ENCODE peak calls at places on chromosomes 2 and 18, in eight cellular contexts. A is heart left ventricle, S is stomach, V is GM12891, N is GM12878, W is prostate gland, I is K562, F is A549. X is an unnamed sample.

GRCh38 chr2:86372641-86373502 is 35.4 kb upstream of the REEP1 start:
- DNase-seq in A (no peak), S (peak; percentile 56), V (no peak), N (no peak), W (peak; percentile 22), I (no peak), F (peak; percentile 72), X (peak; percentile 60)

GRCh38 chr18:74065366-74065765 is 82.3 kb downstream of the FBXO15 start:
- DNase-seq in A (no peak), S (no peak), V (no peak), N (no peak), W (no peak), I (no peak), F (no peak), X (no peak)

GRCh38 chr2:226387499-226387942 is 412.1 kb downstream of the IRS1 start:
- DNase-seq in A (no peak), S (no peak), V (no peak), N (no peak), W (no peak), I (no peak), F (no peak), X (no peak)

GRCh38 chr18:79912994-79913831 is 38.2 kb downstream of the SLC66A2 start:
- DNase-seq in A (no peak), S (no peak), V (no peak), N (no peak), W (no peak), I (no peak), F (no peak), X (no peak)

GRCh38 chr2:30894498-30895119 is 87.4 kb upstream of the CAPN13 start:
- DNase-seq in A (no peak), S (no peak), V (no peak), N (no peak), W (no peak), I (no peak), F (no peak), X (no peak)

GRCh38 chr2:16429431-16429830 is 236.2 kb downstream of the CYRIA start:
- DNase-seq in A (no peak), S (no peak), V (no peak), N (no peak), W (no peak), I (no peak), F (no peak), X (no peak)

GRCh38 chr2:200239216-200239615 is 67.3 kb upstream of the SPATS2L start:
- DNase-seq in A (no peak), S (no peak), V (no peak), N (no peak), W (no peak), I (no peak), F (no peak), X (no peak)

GRCh38 chr18:24373331-24373730 is 24.3 kb downstream of the OSBPL1A start:
- DNase-seq in A (no peak), S (no peak), V (no peak), N (no peak), W (no peak), I (no peak), F (no peak), X (no peak)

GRCh38 chr2:231452799-231453508 is 11.3 kb downstream of the NCL start:
- DNase-seq in A (no peak), S (no peak), V (no peak), N (no peak), W (no peak), I (no peak), F (peak; percentile 23), X (no peak)
- TF ChIP-seq POLR2A in A (no peak), S (no peak), V (peak; percentile 64), N (peak; percentile 65), W (no peak), I (peak; percentile 69), F (no peak), X (peak; percentile 17)

DNA sequence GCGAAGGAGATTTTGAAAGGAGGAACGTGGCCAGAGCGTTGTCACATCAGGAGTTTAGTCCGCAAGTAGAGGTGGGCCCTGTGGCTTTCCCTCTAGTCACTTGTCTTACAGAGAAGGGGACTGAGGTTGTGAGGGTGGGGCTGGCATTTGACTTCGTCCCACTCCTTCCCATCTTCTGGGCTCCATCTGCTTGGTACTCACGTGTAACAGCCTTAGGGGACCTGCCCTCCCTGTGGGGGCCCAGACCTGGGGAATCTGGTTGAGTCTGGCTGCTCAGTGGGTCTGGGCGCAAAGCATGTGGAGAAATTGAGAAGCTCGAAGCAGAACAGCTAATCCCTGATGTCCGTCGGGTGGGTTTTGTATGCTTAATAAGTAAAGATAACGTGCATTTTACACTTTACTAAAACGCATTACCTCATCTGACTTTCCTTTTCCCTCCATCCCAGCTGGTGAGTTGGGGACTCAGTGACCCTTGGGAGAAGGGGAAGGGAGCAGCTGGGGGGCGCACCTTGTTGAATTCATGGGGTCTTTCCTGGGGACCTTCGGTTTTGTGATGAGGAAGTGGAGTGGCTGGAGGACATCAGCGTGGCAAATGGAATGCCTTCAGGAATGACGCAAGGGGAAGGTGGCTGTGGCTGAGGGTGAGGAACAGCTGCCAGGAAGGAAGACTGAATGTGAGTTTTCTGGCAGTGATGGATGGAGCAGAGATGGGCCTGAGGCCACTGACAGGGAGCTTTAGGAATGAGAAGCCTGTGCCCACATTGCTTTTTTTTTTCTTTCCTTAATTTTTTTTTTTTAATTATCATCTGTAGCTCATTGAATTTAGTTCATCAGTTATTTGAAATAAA is 44.8 kb downstream of the ASAP2 start:
- DNase-seq in A (peak; percentile 58), S (peak; percentile 40), V (no peak), N (no peak), W (peak; percentile 34), I (no peak), F (peak; percentile 81), X (no peak)
- TF ChIP-seq POLR2A in A (no peak), S (no peak), V (no peak), N (no peak), W (no peak), I (no peak), F (no peak), X (no peak)

GRCh38 chr18:9348766-9349165 is 14.2 kb downstream of the TWSG1 start:
- DNase-seq in A (no peak), S (no peak), V (no peak), N (no peak), W (no peak), I (no peak), F (no peak), X (no peak)

GRCh38 chr18:9343577-9343976 is 9.0 kb downstream of the TWSG1 start:
- DNase-seq in A (no peak), S (no peak), V (no peak), N (no peak), W (no peak), I (no peak), F (no peak), X (no peak)

GRCh38 chr18:9353596-9353995 is 19.0 kb downstream of the TWSG1 start:
- DNase-seq in A (no peak), S (no peak), V (peak; percentile 17), N (peak; percentile 88), W (no peak), I (no peak), F (no peak), X (no peak)

GRCh38 chr18:9346775-9347174 is 12.2 kb downstream of the TWSG1 start:
- DNase-seq in A (no peak), S (no peak), V (no peak), N (no peak), W (no peak), I (no peak), F (no peak), X (no peak)

GRCh38 chr18:9348079-9348671 is 13.6 kb downstream of the TWSG1 start:
- DNase-seq in A (no peak), S (no peak), V (no peak), N (peak; percentile 60), W (no peak), I (no peak), F (no peak), X (no peak)
- TF ChIP-seq POLR2A in A (no peak), S (no peak), V (no peak), N (no peak), W (no peak), I (no peak), F (no peak), X (no peak)

GRCh38 chr2:32806857-32807256 is 139.9 kb upstream of the LTBP1 start:
- DNase-seq in A (no peak), S (no peak), V (no peak), N (no peak), W (no peak), I (no peak), F (no peak), X (no peak)

GRCh38 chr2:32805104-32806095 is 141.4 kb upstream of the LTBP1 start:
- DNase-seq in A (no peak), S (no peak), V (no peak), N (no peak), W (no peak), I (no peak), F (peak; percentile 59), X (no peak)

GRCh38 chr2:32801741-32802140 is 145.0 kb upstream of the LTBP1 start:
- DNase-seq in A (no peak), S (no peak), V (no peak), N (no peak), W (no peak), I (no peak), F (no peak), X (no peak)

GRCh38 chr2:32804205-32804604 is 142.5 kb upstream of the LTBP1 start:
- DNase-seq in A (no peak), S (no peak), V (no peak), N (no peak), W (no peak), I (no peak), F (no peak), X (no peak)

DNA sequence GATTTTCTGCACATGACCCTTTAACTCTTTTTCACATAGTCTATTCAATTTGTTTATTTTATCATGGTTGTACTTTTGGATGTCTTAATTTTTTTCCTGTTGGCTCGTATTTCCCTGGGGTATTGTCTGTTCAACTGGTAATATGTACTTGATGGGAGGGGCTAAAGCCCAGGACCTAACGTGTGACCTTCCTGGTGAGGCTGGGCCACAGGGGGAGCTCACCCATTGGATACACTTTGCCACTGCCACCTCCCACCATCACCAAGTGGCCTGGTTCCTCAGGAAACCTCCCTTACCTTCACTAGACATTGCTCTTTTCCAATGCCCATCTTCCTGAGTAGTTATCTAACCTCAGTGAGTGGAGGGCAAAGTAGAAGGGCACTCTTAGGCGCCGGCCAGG is 143.9 kb upstream of the LTBP1 start:
- DNase-seq in A (no peak), S (no peak), V (no peak), N (no peak), W (no peak), I (no peak), F (no peak), X (no peak)
- TF ChIP-seq POLR2A in A (no peak), S (no peak), V (no peak), N (no peak), W (no peak), I (no peak), F (no peak), X (no peak)